ENCODE peak calls at places on chromosomes 3 and 15, in ten cellular contexts. Z is prostate gland, Q is foreskin fibroblast, N is heart right ventricle, R is small intestine, F is sigmoid colon, T is upper lobe of right lung, C is GM23338, D is astrocyte of the cerebellum, J is dorsolateral prefrontal cortex. W is an unnamed sample.

GRCh38 chr3:133964547-133964946 is 65.2 kb downstream of the SLCO2A1 start:
- DNase-seq in Z (no peak), Q (no peak), N (no peak), R (peak; percentile 40), F (no peak), T (no peak), C (peak; percentile 44), D (no peak), J (no peak), W (no peak)

GRCh38 chr3:12483872-12484197 is 445 bp upstream of the TSEN2 start:
- DNase-seq in Z (peak; percentile 8), Q (no peak), N (no peak), R (no peak), F (no peak), T (no peak), C (no peak), D (no peak), J (no peak), W (no peak)

GRCh38 chr15:64982472-64982871 is 7.2 kb downstream of the SPG21 start:
- DNase-seq in Z (no peak), Q (peak; percentile 86), N (no peak), R (no peak), F (no peak), T (no peak), C (no peak), D (no peak), J (no peak), W (no peak)

GRCh38 chr15:58793862-58794261 is 22.8 kb downstream of the MINDY2 start:
- DNase-seq in Z (peak; percentile 67), Q (no peak), N (peak; percentile 26), R (no peak), F (no peak), T (peak; percentile 68), C (peak; percentile 16), D (peak; percentile 24), J (no peak), W (no peak)

GRCh38 chr3:27877122-27878011 is 155.2 kb upstream of the EOMES start:
- DNase-seq in Z (no peak), Q (no peak), N (no peak), R (no peak), F (no peak), T (no peak), C (peak; percentile 58), D (no peak), J (no peak), W (no peak)

GRCh38 chr3:139134678-139135372 is 90.1 kb upstream of the PRR23C start:
- DNase-seq in Z (no peak), Q (no peak), N (no peak), R (no peak), F (no peak), T (no peak), C (no peak), D (no peak), J (no peak), W (no peak)

GRCh38 chr3:50415066-50415465 is 55.7 kb upstream of the TMEM115 start:
- DNase-seq in Z (no peak), Q (no peak), N (no peak), R (no peak), F (no peak), T (no peak), C (peak; percentile 70), D (no peak), J (no peak), W (no peak)

GRCh38 chr3:52188586-52189404 is 9.2 kb upstream of the ALAS1 start:
- DNase-seq in Z (no peak), Q (no peak), N (no peak), R (peak; percentile 57), F (no peak), T (no peak), C (no peak), D (no peak), J (no peak), W (no peak)

GRCh38 chr3:23981955-23982354 is 36.9 kb downstream of the NR1D2 start:
- DNase-seq in Z (no peak), Q (no peak), N (no peak), R (no peak), F (no peak), T (no peak), C (peak; percentile 10), D (no peak), J (no peak), W (no peak)

GRCh38 chr3:143507735-143508580 is 340.3 kb downstream of the SLC9A9 start:
- DNase-seq in Z (no peak), Q (peak; percentile 88), N (no peak), R (no peak), F (no peak), T (no peak), C (no peak), D (peak; percentile 19), J (no peak), W (peak; percentile 88)

GRCh38 chr3:42880601-42881451 is 5.1 kb upstream of the CYP8B1 start:
- DNase-seq in Z (peak; percentile 80), Q (peak; percentile 91), N (peak; percentile 82), R (peak; percentile 86), F (peak; percentile 93), T (peak; percentile 93), C (peak; percentile 96), D (peak; percentile 13), J (peak; percentile 85), W (peak; percentile 27)

DNA sequence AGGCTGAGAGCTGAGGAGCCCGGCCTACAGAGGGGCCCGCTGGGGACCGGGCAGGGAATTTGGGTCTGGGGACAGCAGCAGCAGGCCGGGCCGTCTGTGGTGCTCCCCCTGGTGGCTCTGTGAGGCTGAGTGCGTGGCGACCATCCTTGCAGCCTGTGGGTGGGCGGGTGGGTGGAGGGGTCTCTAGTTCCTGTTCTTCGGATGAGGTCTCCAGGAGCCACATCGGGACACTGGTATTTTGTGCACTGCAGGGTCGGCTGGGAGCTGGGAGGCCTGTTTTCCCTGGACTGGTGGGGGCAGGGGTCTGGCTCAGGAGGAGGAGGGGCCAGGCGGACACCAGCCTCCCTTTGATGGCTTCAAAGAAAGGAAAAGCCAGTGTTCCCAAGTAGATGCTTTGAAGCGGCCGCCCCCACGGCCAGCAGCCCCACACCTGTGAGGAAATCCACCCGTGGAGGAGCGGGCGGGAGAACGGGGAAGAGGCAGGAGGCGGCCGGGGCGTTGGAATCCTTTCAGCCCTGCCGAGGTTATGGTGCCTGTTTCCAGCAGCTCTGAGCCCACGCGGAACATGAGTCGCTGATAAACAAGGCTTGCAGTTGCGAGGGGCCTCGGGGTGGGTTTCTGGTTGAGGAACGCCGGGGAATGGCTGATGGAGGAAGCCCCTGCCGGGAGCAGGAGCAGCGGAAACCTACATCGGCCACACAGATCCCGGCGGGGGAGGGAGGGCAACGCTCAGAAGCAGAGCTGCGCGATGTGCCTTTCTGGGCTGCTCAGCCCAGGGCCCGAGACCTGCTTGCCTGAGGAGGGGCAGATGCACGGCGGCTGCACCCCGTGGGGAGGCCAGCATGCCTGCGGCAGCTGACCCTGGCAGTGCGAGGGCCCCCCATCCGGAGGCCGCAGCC is 154.3 kb downstream of the NSMCE3 start:
- DNase-seq in Z (no peak), Q (peak; percentile 55), N (no peak), R (no peak), F (no peak), T (no peak), C (peak; percentile 77), D (no peak), J (peak; percentile 56), W (no peak)
- H3K4me3 ChIP-seq in Z (peak overlapping the region; percentile 30), Q (peak overlapping the region; percentile 46), N (peak overlapping the region; percentile 38), R (no peak overlapping the region), F (peak overlapping the region; percentile 31), T (peak overlapping the region; percentile 25), C (peak overlapping the region; percentile 55), D (peak overlapping the region; percentile 37), J (peak overlapping the region; percentile 18), W (peak overlapping the region; percentile 42)

GRCh38 chr15:45340429-45340828 is 37.9 kb downstream of the GATM start:
- DNase-seq in Z (no peak), Q (no peak), N (no peak), R (peak; percentile 61), F (no peak), T (no peak), C (no peak), D (no peak), J (no peak), W (no peak)
- H3K4me3 ChIP-seq in Z (no peak overlapping the region), Q (no peak overlapping the region), N (no peak overlapping the region), R (no peak overlapping the region), F (no peak overlapping the region), T (no peak overlapping the region), C (no peak overlapping the region), D (no peak overlapping the region), J (no peak overlapping the region), W (no peak overlapping the region)

DNA sequence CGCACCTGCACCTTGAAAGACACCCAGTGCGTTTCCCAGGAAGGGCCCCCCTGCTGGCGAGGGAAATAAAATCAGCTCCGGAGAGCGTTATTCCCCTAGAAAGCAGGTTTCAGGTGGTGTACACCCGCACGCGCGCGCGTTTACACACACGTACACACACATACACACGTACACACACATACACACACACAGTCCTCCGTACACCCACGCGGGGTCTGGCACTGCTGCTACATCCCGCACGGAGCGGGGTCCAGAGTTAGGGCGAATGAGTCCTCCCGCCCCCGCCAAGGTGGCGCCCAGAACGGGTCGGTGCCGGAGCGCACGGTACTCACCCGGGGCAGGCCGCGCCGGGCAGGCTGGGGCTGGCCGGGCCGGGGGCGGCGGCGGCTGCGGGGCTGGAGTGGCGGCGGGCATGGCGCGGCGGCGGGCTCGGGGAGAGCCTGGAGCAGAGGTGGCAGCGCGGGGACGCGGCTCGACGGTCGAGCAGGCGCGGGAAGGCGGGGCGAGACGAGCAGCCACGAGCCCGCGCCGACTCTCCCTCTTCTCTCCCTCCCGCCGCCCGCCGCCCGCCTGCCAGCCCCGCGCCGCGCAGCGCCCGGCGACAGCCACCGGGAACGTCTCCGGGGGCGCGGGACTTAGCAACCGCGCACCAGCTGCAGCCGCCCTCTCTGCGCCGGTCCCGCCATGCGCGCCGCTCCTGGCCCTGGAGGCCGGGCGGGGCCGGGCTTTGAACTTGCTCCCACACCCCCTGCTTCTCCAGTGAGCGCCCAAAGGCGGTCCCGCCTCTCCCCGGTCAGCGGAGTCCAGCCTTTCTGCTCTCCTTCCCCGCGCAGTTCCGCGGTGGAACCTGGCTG is at the start of gene DCLK3:
- DNase-seq in Z (no peak), Q (peak; percentile 9), N (no peak), R (peak; percentile 40), F (no peak), T (no peak), C (peak; percentile 66), D (no peak), J (no peak), W (no peak)
- H3K4me3 ChIP-seq in Z (peak within 1 kb of the TSS; percentile 1), Q (no peak within 1 kb of the TSS), N (peak within 1 kb of the TSS; percentile 49), R (peak within 1 kb of the TSS; percentile 59), F (peak within 1 kb of the TSS; percentile 26), T (peak within 1 kb of the TSS; percentile 31), C (peak within 1 kb of the TSS; percentile 75), D (no peak within 1 kb of the TSS), J (peak within 1 kb of the TSS; percentile 47), W (peak within 1 kb of the TSS; percentile 13)

DNA sequence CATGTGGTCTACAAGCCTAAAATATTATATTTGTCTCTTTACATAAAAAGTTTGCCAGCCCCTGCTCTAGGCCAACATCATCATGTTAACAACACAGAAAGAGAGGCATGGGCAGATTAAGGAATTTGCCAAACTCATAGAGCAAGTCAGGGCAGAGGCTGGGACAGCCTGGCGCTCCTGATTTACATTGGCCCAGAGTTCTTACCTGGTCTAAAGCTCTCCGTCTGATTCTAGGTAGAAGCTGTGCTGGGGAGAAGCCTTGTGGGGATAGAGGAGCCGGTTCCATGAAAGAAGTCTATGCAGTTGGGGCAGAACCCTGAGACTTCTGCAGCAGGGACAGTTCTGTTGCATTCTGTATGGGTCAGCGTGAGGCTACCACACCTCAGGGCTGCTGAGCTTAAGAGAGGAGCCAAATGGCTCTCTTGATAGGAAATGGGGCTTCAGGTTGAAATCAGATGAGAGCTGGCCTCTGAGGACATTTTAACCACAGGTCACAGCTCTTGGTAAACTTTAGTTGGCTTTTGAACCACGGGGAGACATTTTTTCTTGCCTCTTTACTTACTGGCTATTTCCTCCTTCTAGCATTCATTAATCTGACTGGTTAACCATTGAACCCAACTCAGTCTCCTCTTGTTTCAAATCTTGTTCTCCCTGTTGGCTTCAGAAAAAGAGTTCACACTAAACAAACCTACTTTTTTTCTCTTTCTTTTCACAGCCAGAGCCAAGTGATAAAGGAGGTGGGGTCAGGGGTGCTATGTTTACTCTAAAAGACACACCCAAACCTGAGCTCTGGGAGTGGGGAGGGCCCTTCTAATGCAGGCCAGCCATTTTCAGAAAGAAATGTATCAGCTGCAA is 250.7 kb downstream of the OPA1 start:
- DNase-seq in Z (peak; percentile 37), Q (no peak), N (no peak), R (peak; percentile 97), F (no peak), T (no peak), C (no peak), D (no peak), J (no peak), W (no peak)
- H3K4me3 ChIP-seq in Z (no peak overlapping the region), Q (no peak overlapping the region), N (no peak overlapping the region), R (no peak overlapping the region), F (no peak overlapping the region), T (no peak overlapping the region), C (no peak overlapping the region), D (no peak overlapping the region), J (no peak overlapping the region), W (no peak overlapping the region)

W was measured in skeletal muscle cell.